ENCODE peak calls at places on chromosomes 5 and 9, in seven cellular contexts. L is IMR-90, S is H1, V is mesenchymal stem cell, W is neuronal stem cell, B is H9, Z is trophoblast cell. D is an unnamed sample. For H3K4me1, the result is how much of the 10 kb centered on the place peaks cover.

GRCh38 chr5:39986614-39987013 is 561.8 kb upstream of the DAB2 start:
- DNase-seq in L (no peak), S (no peak), V (no peak), W (no peak), B (no peak), Z (no peak), D (no peak)

GRCh38 chr5:56838409-56839039 is 23.2 kb downstream of the MAP3K1 start:
- DNase-seq in L (peak), S (no peak), V (peak), W (peak), B (no peak), Z (no peak), D (peak)

GRCh38 chr9:99579964-99580363 is 241.7 kb upstream of the NR4A3 start:
- DNase-seq in L (no peak), S (no peak), V (no peak), W (no peak), B (no peak), Z (no peak), D (no peak)

GRCh38 chr5:147396070-147396469 is 113.8 kb downstream of the DPYSL3 start:
- DNase-seq in L (no peak), S (no peak), V (no peak), W (no peak), B (no peak), Z (no peak), D (no peak)

GRCh38 chr9:105132576-105132975 is 111.9 kb upstream of the SLC44A1 start:
- DNase-seq in L (peak), S (no peak), V (peak), W (no peak), B (no peak), Z (peak), D (peak)

GRCh38 chr5:26205146-26205545 is 833.2 kb downstream of the CDH9 start:
- DNase-seq in L (no peak), S (no peak), V (no peak), W (no peak), B (no peak), Z (no peak), D (no peak)

GRCh38 chr5:120644516-120644915 is 180.4 kb downstream of the PRR16 start:
- DNase-seq in L (no peak), S (no peak), V (no peak), W (no peak), B (no peak), Z (no peak), D (no peak)

GRCh38 chr5:124513216-124513615 is 233.2 kb downstream of the ZNF608 start:
- DNase-seq in L (peak), S (no peak), V (peak), W (no peak), B (no peak), Z (no peak), D (no peak)

GRCh38 chr9:121593066-121593465 is 58.4 kb upstream of the DAB2IP start:
- DNase-seq in L (no peak), S (no peak), V (peak), W (no peak), B (no peak), Z (peak), D (no peak)

GRCh38 chr5:51860532-51861018 is 477.3 kb downstream of the ISL1 start:
- DNase-seq in L (no peak), S (no peak), V (no peak), W (no peak), B (no peak), Z (no peak), D (no peak)

GRCh38 chr9:21317956-21318923 is 13.1 kb upstream of the IFNA5 start:
- DNase-seq in L (peak), S (no peak), V (peak), W (peak), B (no peak), Z (peak), D (peak)

GRCh38 chr5:173232499-173233346 is 2.3 kb downstream of the NKX2-5 start:
- DNase-seq in L (no peak), S (no peak), V (peak), W (no peak), B (peak), Z (no peak), D (peak)

GRCh38 chr5:140041099-140041491 is 2.0 kb downstream of the NRG2 start:
- DNase-seq in L (no peak), S (no peak), V (no peak), W (no peak), B (no peak), Z (no peak), D (no peak)

GRCh38 chr5:177553671-177554429 is 513 bp downstream of the FAM193B start:
- DNase-seq in L (no peak), S (peak), V (peak), W (no peak), B (peak), Z (no peak), D (peak)

GRCh38 chr5:34622046-34622435 is 34.1 kb upstream of the RAI14 start:
- DNase-seq in L (peak), S (no peak), V (peak), W (no peak), B (no peak), Z (no peak), D (no peak)

GRCh38 chr5:2256646-2257288 is 374.0 kb upstream of the IRX4 start:
- DNase-seq in L (no peak), S (no peak), V (no peak), W (no peak), B (no peak), Z (no peak), D (no peak)

GRCh38 chr9:130336885-130337284 is 71.3 kb downstream of the HMCN2 start:
- DNase-seq in L (no peak), S (no peak), V (no peak), W (no peak), B (no peak), Z (no peak), D (no peak)

GRCh38 chr5:1889321-1890065 is 6.8 kb upstream of the IRX4 start:
- DNase-seq in L (no peak), S (no peak), V (no peak), W (no peak), B (no peak), Z (no peak), D (no peak)

GRCh38 chr5:95718203-95718602 is 12.9 kb upstream of the RHOBTB3 start:
- DNase-seq in L (no peak), S (no peak), V (peak), W (no peak), B (no peak), Z (no peak), D (peak)

GRCh38 chr9:70579686-70580085 is 165.2 kb upstream of the KLF9 start:
- DNase-seq in L (no peak), S (no peak), V (no peak), W (no peak), B (no peak), Z (peak), D (peak)

GRCh38 chr5:157306690-157307089 is 40.8 kb downstream of the CYFIP2 start:
- DNase-seq in L (no peak), S (no peak), V (no peak), W (no peak), B (no peak), Z (no peak), D (no peak)

GRCh38 chr5:30279237-30279636 is 914.2 kb upstream of the CDH6 start:
- DNase-seq in L (peak), S (no peak), V (peak), W (no peak), B (no peak), Z (no peak), D (peak)

GRCh38 chr9:121282309-121283071 is 14.5 kb downstream of the GSN start:
- DNase-seq in L (peak), S (no peak), V (peak), W (no peak), B (no peak), Z (peak), D (no peak)

GRCh38 chr9:136084191-136084944 is 10.7 kb downstream of the NACC2 start:
- DNase-seq in L (no peak), S (no peak), V (no peak), W (no peak), B (peak), Z (no peak), D (no peak)
- H3K4ac ChIP-seq in L (no peak), S (no peak), V (no peak), W (no peak), B (no peak), Z (no peak), D (no peak)

GRCh38 chr5:55509768-55510522 is 24.8 kb downstream of the PLPP1 start:
- DNase-seq in L (peak), S (no peak), V (no peak), W (no peak), B (no peak), Z (peak), D (no peak)
- H3K4me1 ChIP-seq in L (under half), S (under half), V (under half), W (under half), B (under half), Z (under half), D (under half)

GRCh38 chr9:15400281-15400941 is 22.3 kb upstream of the SNAPC3 start:
- DNase-seq in L (peak), S (no peak), V (peak), W (no peak), B (no peak), Z (no peak), D (no peak)

GRCh38 chr9:15401266-15401665 is 21.4 kb upstream of the SNAPC3 start:
- DNase-seq in L (peak), S (no peak), V (peak), W (no peak), B (no peak), Z (no peak), D (no peak)

GRCh38 chr9:15404171-15404570 is 18.5 kb upstream of the SNAPC3 start:
- DNase-seq in L (no peak), S (no peak), V (no peak), W (no peak), B (no peak), Z (no peak), D (no peak)

GRCh38 chr9:15403155-15403554 is 19.5 kb upstream of the SNAPC3 start:
- DNase-seq in L (no peak), S (no peak), V (no peak), W (no peak), B (peak), Z (no peak), D (peak)
- H3K18ac ChIP-seq in L (peak), S (no peak), V (no peak), W (no peak), B (no peak), Z (no peak), D (no peak)

DNA sequence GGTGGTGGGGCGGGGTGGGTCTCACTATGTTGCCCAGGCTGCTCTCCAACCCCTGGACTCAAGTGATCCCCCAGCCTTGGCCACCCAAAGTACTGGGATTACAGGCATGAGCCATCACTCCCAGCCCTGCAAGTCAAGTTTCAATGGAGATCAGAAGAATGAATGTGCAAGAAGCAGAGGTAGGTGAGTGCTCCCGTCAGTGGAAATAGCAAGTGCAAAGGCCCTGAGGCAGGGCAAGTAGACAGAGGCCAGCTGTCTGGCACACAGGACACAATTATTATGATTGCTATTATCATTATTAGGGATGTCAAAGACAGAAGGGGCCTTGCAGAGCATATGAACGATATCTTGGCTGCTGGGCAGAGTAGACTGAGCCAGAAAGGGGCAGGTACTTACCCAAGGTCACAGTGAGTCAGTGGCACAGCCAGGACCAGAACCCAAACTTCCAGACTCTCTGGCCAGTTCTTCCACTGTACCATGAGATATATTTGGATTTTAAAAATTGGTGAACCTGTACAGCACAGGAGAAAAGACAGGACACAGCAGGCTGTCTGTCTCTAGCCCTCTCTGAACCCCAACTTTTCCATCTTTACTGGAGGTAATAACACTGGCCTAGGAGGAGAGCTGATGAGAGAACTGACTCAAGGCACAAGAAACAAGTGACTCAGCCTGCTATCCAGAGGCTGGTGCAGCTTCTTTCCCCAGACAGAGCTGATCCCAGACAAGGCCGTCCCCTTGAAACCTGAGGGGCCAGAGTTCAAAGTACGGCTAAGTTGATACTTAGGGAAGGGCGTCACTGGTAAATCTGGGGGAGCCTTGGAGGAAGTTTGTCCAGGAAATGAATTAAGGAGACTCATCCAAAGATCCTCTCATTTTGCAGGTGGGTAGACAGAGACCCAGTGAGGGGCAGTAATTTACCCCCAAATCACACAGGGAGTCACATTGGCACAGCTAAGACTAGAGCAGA is 1.4 kb downstream of the HDHD3 start:
- DNase-seq in L (peak), S (no peak), V (peak), W (no peak), B (no peak), Z (no peak), D (no peak)
- H3K4ac ChIP-seq in L (no peak), S (no peak), V (no peak), W (no peak), B (no peak), Z (peak), D (no peak)

GRCh38 chr5:180719781-180720180 is 20.1 kb downstream of the OR2Y1 start:
- DNase-seq in L (no peak), S (no peak), V (no peak), W (no peak), B (no peak), Z (no peak), D (no peak)

GRCh38 chr5:180720501-180720900 is 19.4 kb downstream of the OR2Y1 start:
- DNase-seq in L (no peak), S (no peak), V (no peak), W (no peak), B (no peak), Z (no peak), D (peak)

GRCh38 chr5:180723936-180724335 is 15.9 kb downstream of the OR2Y1 start:
- DNase-seq in L (no peak), S (no peak), V (no peak), W (no peak), B (no peak), Z (no peak), D (no peak)

GRCh38 chr5:180718810-180719453 is 20.9 kb downstream of the OR2Y1 start:
- DNase-seq in L (peak), S (no peak), V (peak), W (peak), B (no peak), Z (peak), D (peak)

DNA sequence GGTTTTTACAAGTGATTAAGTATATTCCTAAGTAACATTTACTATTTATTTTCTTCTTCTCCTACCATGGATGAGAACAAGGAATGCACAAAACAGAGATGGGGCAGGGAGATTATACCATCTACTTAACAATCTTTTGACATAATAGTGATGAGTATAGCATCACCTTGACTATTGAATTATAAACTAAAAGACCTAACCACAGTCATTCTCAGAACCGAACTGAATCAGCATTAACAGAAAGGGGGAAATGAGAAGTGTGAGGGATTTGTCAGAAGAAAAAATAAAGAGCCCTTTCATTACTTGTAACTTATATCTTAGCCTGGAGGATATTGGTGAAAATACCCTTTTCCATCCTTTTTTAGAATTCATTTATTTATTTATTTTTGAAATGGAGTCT is 21.9 kb downstream of the OR2Y1 start:
- DNase-seq in L (no peak), S (no peak), V (no peak), W (no peak), B (no peak), Z (no peak), D (no peak)
- H3K4me1 ChIP-seq in L (under half), S (under half), V (under half), W (under half), B (under half), Z (under half), D (under half)

DNA sequence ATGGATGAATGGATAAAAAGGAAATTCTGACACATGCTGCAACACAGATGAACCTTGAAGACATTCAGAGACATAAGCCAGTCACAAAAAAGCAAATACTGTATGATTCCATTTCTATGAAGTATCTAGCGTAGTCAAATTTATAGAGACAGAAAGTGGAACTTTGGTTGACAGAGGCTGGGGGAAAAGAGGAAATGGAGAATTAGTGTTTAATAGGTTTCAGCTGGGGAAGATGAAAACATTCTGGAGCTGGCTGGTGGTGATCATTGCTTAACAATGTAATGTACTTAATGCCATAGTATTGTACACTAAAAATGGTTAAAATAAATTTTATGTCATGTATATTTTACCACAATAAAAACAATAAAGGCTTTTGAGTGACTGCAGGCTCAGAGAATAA is 24.2 kb downstream of the PPIC start:
- DNase-seq in L (no peak), S (no peak), V (no peak), W (no peak), B (no peak), Z (no peak), D (no peak)
- H3K18ac ChIP-seq in L (no peak), S (no peak), V (no peak), W (no peak), B (no peak), Z (no peak), D (no peak)

DNA sequence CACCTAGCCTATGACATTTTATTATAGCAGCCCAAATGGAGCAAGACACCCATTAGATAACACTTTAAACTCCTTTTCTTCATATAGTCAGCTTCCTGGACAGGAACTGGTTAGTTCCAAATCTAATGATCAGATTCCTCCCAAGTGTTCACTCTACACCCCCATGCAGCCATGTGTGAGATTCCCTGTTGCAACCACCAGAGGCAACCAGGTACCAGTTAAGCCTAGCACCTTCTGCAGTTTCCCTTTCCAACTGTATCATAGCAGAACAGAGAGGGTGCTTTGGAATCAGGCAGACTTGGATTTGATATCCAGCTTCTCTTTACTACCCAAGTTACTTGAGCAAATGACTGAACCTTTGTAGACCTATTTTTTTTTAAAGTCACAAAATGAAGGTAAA is 296.6 kb upstream of the PCSK5 start:
- DNase-seq in L (no peak), S (no peak), V (no peak), W (no peak), B (no peak), Z (no peak), D (no peak)
- H3K4ac ChIP-seq in L (no peak), S (no peak), V (no peak), W (no peak), B (no peak), Z (no peak), D (no peak)

D was measured in mesendoderm.